ENCODE peak calls at places on chromosomes 2 and 18, in nine cellular contexts. A is brain microvascular endothelial cell, M is stomach, Z is right lobe of liver, V is HCT116, P is psoas muscle, F is GM12865, S is fibroblast of lung, I is fibroblast of mammary gland. K is an unnamed sample.

GRCh38 chr2:53312721-53313120 is 454.9 kb upstream of the CHAC2 start:
- DNase-seq in A (no peak), M (no peak), Z (no peak), V (no peak), P (no peak), F (no peak), S (no peak), I (no peak), K (peak; percentile 41)

GRCh38 chr2:63000801-63001200 is 49.8 kb upstream of the OTX1 start:
- DNase-seq in A (peak; percentile 6), M (no peak), Z (no peak), V (no peak), P (no peak), F (no peak), S (peak; percentile 36), I (peak; percentile 24), K (peak; percentile 62)

GRCh38 chr2:157957596-157957995 is 81.5 kb upstream of the ACVR1 start:
- DNase-seq in A (no peak), M (no peak), Z (no peak), V (no peak), P (no peak), F (no peak), S (no peak), I (no peak), K (no peak)

GRCh38 chr18:57659463-57660102 is 37.9 kb upstream of the NARS1 start:
- DNase-seq in A (peak; percentile 37), M (no peak), Z (no peak), V (no peak), P (no peak), F (no peak), S (peak; percentile 27), I (peak; percentile 30), K (peak; percentile 71)

GRCh38 chr2:233544079-233544690 is 22.4 kb downstream of the USP40 start:
- DNase-seq in A (no peak), M (no peak), Z (peak; percentile 23), V (no peak), P (no peak), F (no peak), S (peak; percentile 38), I (no peak), K (no peak)

GRCh38 chr2:95018861-95019550 is 6.5 kb upstream of the MAL start:
- DNase-seq in A (no peak), M (no peak), Z (no peak), V (no peak), P (no peak), F (no peak), S (no peak), I (no peak), K (no peak)

GRCh38 chr2:240956161-240956934 is 42.1 kb upstream of the SNED1 start:
- DNase-seq in A (no peak), M (peak; percentile 19), Z (peak; percentile 19), V (no peak), P (peak; percentile 5), F (no peak), S (no peak), I (no peak), K (no peak)

GRCh38 chr2:158776236-158776635 is 18.9 kb upstream of the DAPL1 start:
- DNase-seq in A (no peak), M (no peak), Z (no peak), V (no peak), P (no peak), F (no peak), S (no peak), I (no peak), K (no peak)

GRCh38 chr2:78977661-78978145 is 47.8 kb upstream of the REG3G start:
- DNase-seq in A (no peak), M (no peak), Z (no peak), V (no peak), P (no peak), F (peak; percentile 78), S (no peak), I (no peak), K (no peak)

GRCh38 chr2:236965841-236966096 is 119.9 kb upstream of the COPS8 start:
- DNase-seq in A (no peak), M (no peak), Z (no peak), V (no peak), P (no peak), F (no peak), S (no peak), I (no peak), K (no peak)

GRCh38 chr18:59501876-59502221 is 142.8 kb upstream of the LMAN1 start:
- DNase-seq in A (no peak), M (no peak), Z (no peak), V (no peak), P (no peak), F (no peak), S (peak; percentile 49), I (no peak), K (no peak)

GRCh38 chr2:96082211-96083063 is 33.9 kb downstream of the ADRA2B start:
- DNase-seq in A (no peak), M (no peak), Z (no peak), V (no peak), P (no peak), F (no peak), S (no peak), I (no peak), K (no peak)

GRCh38 chr2:219536967-219537366 is 6.6 kb downstream of the CHPF start:
- DNase-seq in A (no peak), M (no peak), Z (no peak), V (no peak), P (no peak), F (no peak), S (no peak), I (no peak), K (no peak)

GRCh38 chr2:219538488-219539294 is 4.9 kb downstream of the CHPF start:
- DNase-seq in A (no peak), M (no peak), Z (no peak), V (no peak), P (no peak), F (no peak), S (peak; percentile 34), I (no peak), K (no peak)

GRCh38 chr2:219536425-219536824 is 7.2 kb downstream of the CHPF start:
- DNase-seq in A (no peak), M (no peak), Z (no peak), V (no peak), P (no peak), F (no peak), S (no peak), I (no peak), K (no peak)

GRCh38 chr2:219539295-219539788 is 4.3 kb downstream of the CHPF start:
- DNase-seq in A (no peak), M (no peak), Z (no peak), V (no peak), P (no peak), F (no peak), S (no peak), I (no peak), K (no peak)

DNA sequence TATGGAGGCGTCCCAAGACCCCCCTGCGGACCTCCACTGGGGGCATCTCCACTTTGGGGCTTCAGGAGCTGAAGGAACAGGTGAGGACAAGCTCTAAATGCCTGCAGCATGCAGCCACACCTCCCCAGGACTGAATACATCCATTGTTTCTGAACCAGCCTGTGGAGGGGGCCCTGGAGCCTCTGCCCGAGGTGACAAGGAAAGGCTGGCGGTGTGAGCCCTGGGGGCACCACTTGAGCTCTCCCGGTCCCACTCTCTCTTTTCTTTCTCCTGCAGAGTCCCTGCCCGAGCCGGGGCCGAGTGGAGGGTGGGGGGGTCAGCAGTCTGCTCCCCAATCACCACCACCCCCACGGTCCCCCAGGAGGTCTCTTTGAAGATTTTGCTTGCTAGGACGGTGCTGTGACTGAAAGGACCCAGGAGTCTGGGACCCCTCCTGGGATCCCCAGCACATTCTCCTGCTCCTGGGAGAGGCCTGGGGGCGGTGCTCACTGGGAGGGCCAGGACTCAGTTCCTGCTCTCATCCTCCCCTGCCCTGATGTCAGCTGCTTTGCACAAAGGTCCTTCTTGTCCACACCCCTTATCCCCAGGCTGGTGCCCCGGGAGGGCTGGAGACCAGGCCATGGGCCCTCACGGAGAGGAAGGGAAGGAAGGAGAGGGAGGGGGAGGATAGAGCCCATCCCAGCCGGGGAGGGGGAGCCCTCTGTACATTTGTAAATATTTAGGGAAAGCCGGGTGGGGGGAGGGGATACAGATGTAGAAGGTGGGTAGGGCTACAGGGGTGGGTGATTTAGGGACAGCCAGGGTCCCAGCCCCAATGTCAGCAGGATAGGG is 5.7 kb downstream of the CHPF start:
- DNase-seq in A (no peak), M (no peak), Z (no peak), V (no peak), P (no peak), F (no peak), S (no peak), I (no peak), K (no peak)
- TF ChIP-seq CTCF in A (no peak), M (no peak), Z (no peak), V (no peak), P (no peak), F (no peak), S (no peak), I (no peak), K (no peak)

GRCh38 chr18:10095356-10095755 is 181.5 kb downstream of the VAPA start:
- DNase-seq in A (no peak), M (no peak), Z (no peak), V (no peak), P (no peak), F (no peak), S (no peak), I (no peak), K (no peak)
- H3K4me3 ChIP-seq in A (no peak overlapping the region), M (no peak overlapping the region), Z (no peak overlapping the region), V (no peak overlapping the region), P (no peak overlapping the region), F (no peak overlapping the region), S (no peak overlapping the region), I (no peak overlapping the region), K (no peak overlapping the region)

DNA sequence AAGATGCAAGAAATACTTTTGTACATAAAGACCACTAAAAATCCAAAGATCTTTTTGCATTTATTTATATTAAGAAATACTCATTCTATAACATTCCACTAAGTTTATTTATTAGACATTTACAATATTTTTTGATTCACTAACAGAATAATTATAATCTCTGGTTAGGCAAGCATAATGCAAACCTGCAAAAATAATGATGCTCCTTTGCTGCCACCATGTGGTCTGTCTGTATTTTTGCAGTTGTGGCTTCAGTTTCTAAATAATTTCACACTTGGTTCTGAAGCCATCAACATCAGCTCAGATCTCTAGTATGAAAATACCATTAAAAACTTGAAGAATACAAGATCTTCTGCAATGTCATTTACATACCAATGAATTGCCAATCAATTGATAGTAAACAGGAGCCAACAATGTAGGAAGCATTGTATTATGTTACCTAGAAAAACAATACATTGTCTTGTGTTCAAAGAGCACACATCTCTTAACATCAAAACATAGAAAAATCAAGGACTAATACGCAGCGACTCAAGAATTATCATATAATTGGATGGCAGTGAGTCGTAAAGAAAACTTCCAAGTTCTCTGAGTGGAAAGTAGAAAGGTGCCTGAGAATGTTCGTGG is 28.8 kb upstream of the WDR75 start:
- DNase-seq in A (no peak), M (no peak), Z (no peak), V (peak; percentile 24), P (no peak), F (peak; percentile 51), S (peak; percentile 53), I (peak; percentile 82), K (peak; percentile 85)
- TF ChIP-seq CTCF in A (peak; percentile 59), M (no peak), Z (peak; percentile 69), V (peak; percentile 80), P (peak; percentile 78), F (peak; percentile 53), S (peak; percentile 55), I (peak; percentile 57), K (peak; percentile 61)

DNA sequence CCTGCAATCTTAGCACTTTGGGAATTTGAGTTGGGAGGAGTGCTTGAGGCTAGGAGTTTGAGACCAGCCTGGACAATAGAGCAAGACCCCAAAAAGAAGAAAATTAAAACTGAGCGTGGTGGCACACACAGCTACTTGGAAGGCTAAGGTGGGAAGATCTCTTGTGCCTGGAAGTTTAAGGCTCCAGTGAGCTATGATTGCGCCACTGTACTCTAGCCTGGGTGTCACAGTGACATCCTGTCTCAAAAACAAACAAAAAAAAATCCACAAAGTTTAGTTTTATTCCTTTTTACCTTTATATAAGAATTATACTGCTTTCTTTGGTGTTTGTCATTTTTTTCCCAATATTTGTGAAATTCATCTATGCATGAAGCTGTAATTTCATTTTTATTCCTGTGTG is 20.3 kb downstream of the SLC39A10 start:
- DNase-seq in A (no peak), M (no peak), Z (no peak), V (no peak), P (no peak), F (no peak), S (no peak), I (no peak), K (no peak)
- H3K4me3 ChIP-seq in A (no peak overlapping the region), M (no peak overlapping the region), Z (no peak overlapping the region), V (no peak overlapping the region), P (no peak overlapping the region), F (no peak overlapping the region), S (no peak overlapping the region), I (no peak overlapping the region), K (no peak overlapping the region)